ENCODE peak calls at places on chromosome 16, in four cellular contexts. I is K562, Z is HepG2, J is GM12878. N is an unnamed sample.

GRCh38 chr16:85613609-85614337 is 651 bp downstream of the GSE1 start:
- DNase-seq in I (peak), Z (peak), J (no peak), N (no peak)

GRCh38 chr16:52035406-52035805 is 511.5 kb downstream of the TOX3 start:
- DNase-seq in I (no peak), Z (no peak), J (no peak), N (no peak)

GRCh38 chr16:57987441-57988177 is 12.9 kb downstream of the ZNF319 start:
- DNase-seq in I (no peak), Z (no peak), J (no peak), N (no peak)

GRCh38 chr16:56632848-56633365 is 448 bp downstream of the MT1M start:
- DNase-seq in I (no peak), Z (no peak), J (no peak), N (no peak)

GRCh38 chr16:80100186-80100585 is 440.6 kb upstream of the DYNLRB2 start:
- DNase-seq in I (no peak), Z (no peak), J (no peak), N (no peak)

GRCh38 chr16:11602321-11602720 is 15.6 kb upstream of the LITAF start:
- DNase-seq in I (no peak), Z (no peak), J (no peak), N (no peak)

GRCh38 chr16:28161626-28162025 is 50.1 kb downstream of the XPO6 start:
- DNase-seq in I (no peak), Z (no peak), J (no peak), N (no peak)

GRCh38 chr16:56211471-56211944 is 20.2 kb downstream of the GNAO1 start:
- DNase-seq in I (no peak), Z (no peak), J (no peak), N (no peak)

GRCh38 chr16:70523013-70523620 is at the start of gene COG4:
- DNase-seq in I (peak), Z (peak), J (peak), N (peak)

GRCh38 chr16:4914528-4915225 is 22.3 kb downstream of the PPL start:
- DNase-seq in I (no peak), Z (no peak), J (no peak), N (no peak)

GRCh38 chr16:72865258-72865657 is 182.7 kb downstream of the ZFHX3 start:
- DNase-seq in I (no peak), Z (no peak), J (no peak), N (no peak)

GRCh38 chr16:74450236-74450635 is 29.0 kb upstream of the CLEC18B start:
- DNase-seq in I (no peak), Z (no peak), J (no peak), N (no peak)

GRCh38 chr16:81524382-81524781 is 79.8 kb downstream of the CMIP start:
- DNase-seq in I (peak), Z (no peak), J (no peak), N (no peak)

GRCh38 chr16:25563700-25564099 is 128.1 kb upstream of the HS3ST4 start:
- DNase-seq in I (no peak), Z (no peak), J (no peak), N (no peak)
- TF ChIP-seq BRCA1 in I (no peak), Z (no peak), J (no peak), N (no peak)

DNA sequence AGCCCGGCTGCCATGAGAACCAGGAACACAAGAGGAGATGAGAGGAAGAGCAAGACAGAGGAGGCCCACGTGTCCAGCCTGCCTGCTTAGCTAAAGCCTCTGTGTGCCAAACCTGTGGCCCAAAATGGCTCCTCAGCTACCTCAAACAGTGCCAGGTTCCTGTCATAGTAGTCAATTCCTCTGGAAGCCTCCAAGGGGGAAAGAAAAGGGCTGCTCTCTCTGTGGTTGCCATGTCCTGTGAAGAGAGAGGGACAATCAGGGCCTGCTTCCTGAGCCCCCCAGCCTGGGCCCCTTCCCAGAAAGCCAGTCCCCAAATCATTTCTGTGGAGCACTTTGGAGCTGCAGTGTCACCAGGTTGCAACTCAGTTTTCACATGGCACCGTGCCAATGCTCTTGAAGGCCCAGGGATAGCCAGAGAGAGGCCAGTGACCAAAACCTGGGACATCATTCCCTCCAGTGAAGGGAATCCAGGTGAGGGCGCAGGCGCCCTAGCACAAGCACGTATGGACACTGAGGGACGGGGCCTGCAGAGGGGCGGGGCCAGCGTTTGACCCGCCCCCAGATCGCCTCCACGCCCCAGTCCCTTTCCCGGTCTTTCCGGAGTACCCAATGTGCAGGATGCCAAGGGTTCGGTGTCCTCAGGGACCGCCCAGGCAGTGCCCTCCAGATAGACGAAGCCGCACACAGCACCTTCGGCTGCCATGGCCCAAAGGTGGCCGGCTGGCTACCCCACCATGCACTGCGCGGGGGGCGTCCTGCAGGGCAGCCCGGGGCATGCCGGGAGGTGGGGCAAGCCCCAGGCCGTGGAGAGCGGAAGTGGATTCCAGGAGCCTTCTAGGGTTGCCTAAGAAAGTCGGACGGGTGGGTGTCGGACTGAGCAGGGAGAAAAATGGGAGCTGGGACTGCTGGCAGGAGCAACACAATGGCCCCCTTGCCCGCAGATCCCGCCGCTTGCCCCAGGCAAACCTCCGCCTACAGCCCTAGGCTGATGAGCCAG is 4.8 kb downstream of the SLC12A4 start:
- DNase-seq in I (peak), Z (no peak), J (no peak), N (peak)
- TF ChIP-seq POLR2A in I (no peak), Z (peak), J (no peak), N (no peak)

DNA sequence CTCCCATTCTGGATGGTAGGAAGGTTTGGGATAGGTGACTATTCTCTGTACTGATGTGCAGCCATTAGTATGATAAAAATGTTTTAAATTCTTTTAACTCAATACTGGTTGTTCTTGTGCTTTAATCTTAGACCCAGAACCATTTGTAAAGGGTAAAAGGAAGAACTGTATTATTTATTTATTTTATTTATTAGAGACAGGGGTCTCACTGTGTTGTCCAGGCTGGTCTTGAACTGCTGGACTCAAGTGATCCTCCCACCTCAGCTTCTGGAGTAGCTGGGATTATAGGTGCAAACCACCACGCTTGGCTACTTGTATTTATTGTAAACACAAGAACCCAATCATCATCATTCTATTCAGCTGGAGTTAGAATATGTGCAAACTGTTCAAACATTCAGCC is 2.2 kb upstream of the MOSMO start:
- DNase-seq in I (no peak), Z (no peak), J (no peak), N (no peak)
- TF ChIP-seq BRCA1 in I (no peak), Z (no peak), J (no peak), N (no peak)

GRCh38 chr16:682493-683395 is 1.4 kb downstream of the JMJD8 start:
- DNase-seq in I (no peak), Z (no peak), J (no peak), N (no peak)

GRCh38 chr16:685967-686366 is 1.8 kb upstream of the JMJD8 start:
- DNase-seq in I (peak), Z (peak), J (no peak), N (peak)

GRCh38 chr16:684961-685696 is 995 bp upstream of the JMJD8 start:
- DNase-seq in I (no peak), Z (no peak), J (no peak), N (no peak)

GRCh38 chr16:683396-684066 is 603 bp downstream of the JMJD8 start:
- DNase-seq in I (peak), Z (no peak), J (no peak), N (peak)

GRCh38 chr16:684067-684794 is at the start of gene JMJD8:
- DNase-seq in I (peak), Z (no peak), J (no peak), N (peak)
- TF ChIP-seq POLR2A in I (peak), Z (no peak), J (peak), N (peak)

DNA sequence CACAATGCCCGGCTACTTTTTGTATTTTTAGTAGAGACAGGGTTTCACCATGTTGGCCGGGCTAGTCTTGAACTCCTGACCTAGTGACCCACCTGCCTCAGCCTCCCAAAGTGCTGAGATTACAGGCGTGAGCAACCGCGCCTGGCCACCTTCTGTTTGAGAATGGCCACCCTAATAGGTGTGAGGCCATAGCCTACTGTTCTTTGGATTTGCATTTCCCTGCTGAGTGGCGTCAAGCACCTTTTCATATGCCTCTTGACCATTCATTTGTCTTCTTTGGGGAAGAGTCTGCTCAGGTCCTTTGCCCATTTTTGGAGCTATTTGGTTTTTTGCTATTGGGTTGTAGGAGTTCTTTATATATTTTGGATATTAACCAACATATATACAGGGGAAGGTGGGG is 276.7 kb downstream of the PARN start:
- DNase-seq in I (no peak), Z (no peak), J (no peak), N (no peak)
- TF ChIP-seq BRCA1 in I (no peak), Z (no peak), J (no peak), N (no peak)

GRCh38 chr16:31130899-31131298 is 4.6 kb downstream of the PRSS8 start:
- DNase-seq in I (no peak), Z (no peak), J (no peak), N (no peak)
- TF ChIP-seq POLR2A in I (no peak), Z (no peak), J (no peak), N (no peak)

DNA sequence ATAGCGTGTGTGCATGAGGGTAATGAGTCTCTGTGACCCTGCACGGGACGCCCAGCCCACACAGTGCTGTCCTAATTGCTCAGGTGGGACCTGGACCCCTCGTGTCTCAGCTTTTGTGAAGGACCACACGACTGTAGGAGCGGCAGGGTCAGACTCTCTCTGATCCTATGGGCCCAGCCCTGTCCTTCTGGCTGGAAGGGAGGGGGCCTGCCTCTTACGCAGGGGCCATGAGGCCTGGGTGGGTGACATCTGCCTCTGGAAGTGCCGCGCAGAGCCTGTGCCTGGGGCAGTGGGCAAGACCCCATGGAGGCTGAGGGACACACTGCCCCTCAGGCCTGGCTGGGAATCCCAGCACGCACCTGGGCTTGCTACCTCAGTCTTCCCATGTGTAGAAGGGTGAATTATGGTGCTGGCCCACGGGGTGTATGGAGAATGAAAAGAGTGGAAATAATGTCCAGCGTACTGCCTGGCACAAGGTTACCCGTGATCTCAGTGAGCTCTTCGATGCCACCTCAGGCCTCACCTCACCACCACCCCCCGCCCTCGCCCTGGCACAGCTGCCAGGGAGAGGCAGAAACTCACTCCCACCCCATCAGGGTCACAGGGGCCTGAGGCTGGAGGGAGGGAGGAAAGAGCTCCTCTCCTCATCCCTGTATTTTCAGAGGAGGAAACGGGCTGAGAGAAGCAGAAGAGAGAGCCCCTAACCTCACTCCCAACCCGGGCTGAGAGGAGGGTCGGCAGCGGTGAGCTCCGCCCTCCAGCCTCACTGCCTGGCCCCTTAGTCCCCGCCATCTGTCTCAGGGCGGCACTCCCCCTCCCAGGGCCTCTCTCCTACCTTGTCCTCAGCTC is 27.1 kb upstream of the DBNDD1 start:
- DNase-seq in I (no peak), Z (no peak), J (no peak), N (peak)
- TF ChIP-seq BRCA1 in I (no peak), Z (no peak), J (no peak), N (no peak)

DNA sequence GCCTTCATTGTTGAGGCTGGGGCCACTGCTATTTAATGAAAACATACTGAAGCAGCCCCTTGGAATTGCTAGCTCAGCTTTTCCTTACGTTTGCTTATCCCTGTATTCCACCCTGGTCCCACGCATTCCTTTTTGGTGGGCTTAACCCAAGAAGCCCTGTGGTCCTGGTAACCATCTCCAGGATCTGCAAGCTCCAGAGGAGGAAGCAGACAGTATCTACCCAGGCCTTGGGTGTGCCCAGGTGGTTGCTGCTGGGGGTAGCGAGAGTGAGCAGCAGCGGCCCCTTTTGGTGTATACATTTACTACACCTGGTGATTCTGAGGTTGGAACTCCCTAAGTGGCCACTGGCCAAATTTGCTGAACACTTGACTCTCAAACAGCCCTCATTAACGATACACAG is 97.7 kb downstream of the CBLN1 start:
- DNase-seq in I (peak), Z (peak), J (no peak), N (peak)
- TF ChIP-seq POLR2A in I (no peak), Z (no peak), J (no peak), N (no peak)

N was measured in H1.